ENCODE peak calls at places on chromosomes 3 and 15, in five cellular contexts. E is NCI-H510A; I is CD8-positive, alpha-beta T cell; S is iPS-NIHi11; R is ovary. V is an unnamed sample.

GRCh38 chr3:54572197-54572895 is 355.5 kb downstream of the LRTM1 start:
- DNase-seq in E (no peak), I (no peak), S (no peak), R (no peak), V (no peak)

GRCh38 chr3:24963762-24964625 is 464.1 kb upstream of the RARB start:
- DNase-seq in E (no peak), I (no peak), S (peak; percentile 23), R (no peak), V (peak; percentile 7)

GRCh38 chr3:153089620-153090019 is 72.4 kb upstream of the RAP2B start:
- DNase-seq in E (no peak), I (no peak), S (no peak), R (no peak), V (no peak)

GRCh38 chr3:195876297-195877031 is 31.9 kb downstream of the TNK2 start:
- DNase-seq in E (no peak), I (no peak), S (peak; percentile 76), R (no peak), V (no peak)

GRCh38 chr3:72042397-72043211 is 257.7 kb upstream of the PROK2 start:
- DNase-seq in E (no peak), I (no peak), S (peak; percentile 41), R (no peak), V (no peak)

GRCh38 chr3:64160000-64160690 is 65.1 kb downstream of the PRICKLE2 start:
- DNase-seq in E (no peak), I (no peak), S (no peak), R (no peak), V (no peak)

GRCh38 chr3:184299488-184300376 is 691 bp downstream of the PSMD2 start:
- DNase-seq in E (no peak), I (no peak), S (no peak), R (no peak), V (no peak)

GRCh38 chr3:120850326-120851295 is 57.4 kb upstream of the STXBP5L start:
- DNase-seq in E (no peak), I (no peak), S (no peak), R (no peak), V (peak; percentile 39)

GRCh38 chr15:87667643-87668042 is 588.9 kb downstream of the NTRK3 start:
- DNase-seq in E (no peak), I (no peak), S (no peak), R (no peak), V (no peak)

GRCh38 chr3:121786485-121786884 is 36.9 kb upstream of the GOLGB1 start:
- DNase-seq in E (no peak), I (no peak), S (no peak), R (no peak), V (no peak)

GRCh38 chr3:194325424-194326165 is 25.5 kb downstream of the CPN2 start:
- DNase-seq in E (no peak), I (no peak), S (no peak), R (no peak), V (no peak)

GRCh38 chr3:97763586-97764148 is 891 bp upstream of the ARL6 start:
- DNase-seq in E (no peak), I (no peak), S (peak; percentile 3), R (no peak), V (no peak)

GRCh38 chr15:71011503-71012155 is 103.6 kb upstream of the THSD4 start:
- DNase-seq in E (no peak), I (no peak), S (peak; percentile 43), R (no peak), V (no peak)

GRCh38 chr15:39084683-39085530 is 496.0 kb upstream of the THBS1 start:
- DNase-seq in E (no peak), I (no peak), S (no peak), R (peak; percentile 68), V (no peak)

GRCh38 chr15:88470625-88471372 is 3.3 kb downstream of the MRPS11 start:
- DNase-seq in E (no peak), I (no peak), S (no peak), R (no peak), V (no peak)

GRCh38 chr15:51267714-51268105 is 70.7 kb downstream of the CYP19A1 start:
- DNase-seq in E (no peak), I (no peak), S (peak; percentile 52), R (no peak), V (no peak)

GRCh38 chr3:42653560-42654330 is at the start of gene ZBTB47:
- DNase-seq in E (no peak), I (peak; percentile 48), S (peak; percentile 50), R (peak; percentile 70), V (no peak)

GRCh38 chr3:93969443-93969842 is 4.3 kb downstream of the PROS1 start:
- DNase-seq in E (no peak), I (no peak), S (no peak), R (no peak), V (no peak)

GRCh38 chr15:100923076-100923475 is 3.9 kb downstream of the LRRK1 start:
- DNase-seq in E (no peak), I (no peak), S (no peak), R (no peak), V (no peak)

GRCh38 chr3:105228696-105229095 is 138.0 kb upstream of the ALCAM start:
- DNase-seq in E (no peak), I (no peak), S (no peak), R (no peak), V (no peak)

GRCh38 chr3:38609386-38610111 is 39.9 kb downstream of the SCN5A start:
- DNase-seq in E (no peak), I (no peak), S (no peak), R (peak; percentile 17), V (no peak)

GRCh38 chr15:33724321-33725036 is 243.8 kb upstream of the CHRM5 start:
- DNase-seq in E (no peak), I (no peak), S (no peak), R (no peak), V (no peak)

GRCh38 chr3:34396288-34396687 is 597.9 kb downstream of the PDCD6IP start:
- DNase-seq in E (no peak), I (no peak), S (no peak), R (no peak), V (no peak)

GRCh38 chr3:23811919-23812318 is 6.2 kb downstream of the UBE2E1 start:
- DNase-seq in E (no peak), I (no peak), S (no peak), R (no peak), V (no peak)

GRCh38 chr15:60358935-60359672 is 38.7 kb downstream of the ANXA2 start:
- DNase-seq in E (no peak), I (no peak), S (no peak), R (no peak), V (peak; percentile 88)

GRCh38 chr15:90296996-90297395 is 31.5 kb downstream of the NGRN start:
- DNase-seq in E (no peak), I (no peak), S (no peak), R (no peak), V (no peak)

GRCh38 chr3:39208463-39209055 is 16.2 kb upstream of the XIRP1 start:
- DNase-seq in E (peak; percentile 18), I (no peak), S (peak; percentile 72), R (no peak), V (no peak)

GRCh38 chr3:132262305-132262704 is 54.9 kb upstream of the ACP3 start:
- DNase-seq in E (no peak), I (no peak), S (no peak), R (no peak), V (no peak)

GRCh38 chr15:90086868-90087268 is 15.4 kb downstream of the IDH2 start:
- DNase-seq in E (no peak), I (peak; percentile 60), S (peak; percentile 67), R (peak; percentile 62), V (no peak)

V was measured in NCI-H187 treated with DMSO at 0.1 percent for 48 hours.